ENCODE peak calls at places on chromosomes 16 and 17, in four cellular contexts. J is hypothalamus, U is foreskin fibroblast, Z is GDM1. D is an unnamed sample.

GRCh38 chr17:40490289-40490853 is 11.1 kb downstream of the TNS4 start:
- DNase-seq in J (peak; percentile 9), U (peak; percentile 85), Z (no peak), D (peak; percentile 75)

GRCh38 chr17:40068917-40069750 is 6.4 kb downstream of the THRA start:
- DNase-seq in J (peak; percentile 75), U (peak; percentile 96), Z (peak; percentile 29), D (peak; percentile 94)

GRCh38 chr16:57623251-57624043 is 5.0 kb upstream of the ADGRG1 start:
- DNase-seq in J (peak; percentile 45), U (peak; percentile 50), Z (no peak), D (peak; percentile 49)

GRCh38 chr16:30694926-30695678 is 3.9 kb upstream of the SRCAP start:
- DNase-seq in J (no peak), U (peak; percentile 24), Z (peak; percentile 20), D (no peak)

GRCh38 chr17:77501101-77501566 is 360.4 kb downstream of the SEC14L1 start:
- DNase-seq in J (no peak), U (peak; percentile 49), Z (no peak), D (no peak)

GRCh38 chr17:78935419-78936323 is 10.5 kb upstream of the TIMP2 start:
- DNase-seq in J (no peak), U (peak; percentile 98), Z (no peak), D (peak; percentile 65)

GRCh38 chr16:57091990-57092785 is at the start of gene CPNE2:
- DNase-seq in J (peak; percentile 70), U (peak; percentile 79), Z (peak; percentile 37), D (no peak)

GRCh38 chr16:50534556-50534955 is 13.6 kb upstream of the NKD1 start:
- DNase-seq in J (no peak), U (no peak), Z (no peak), D (no peak)

GRCh38 chr17:8887834-8888703 is 20.6 kb upstream of the PIK3R6 start:
- DNase-seq in J (no peak), U (peak; percentile 41), Z (no peak), D (peak; percentile 23)

GRCh38 chr17:312476-313148 is 40.0 kb downstream of the RPH3AL start:
- DNase-seq in J (no peak), U (no peak), Z (no peak), D (no peak)

GRCh38 chr16:77585852-77586251 is 136.5 kb upstream of the NUDT7 start:
- DNase-seq in J (no peak), U (no peak), Z (no peak), D (no peak)

GRCh38 chr16:69273009-69273408 is 38.1 kb upstream of the VPS4A start:
- DNase-seq in J (no peak), U (peak; percentile 86), Z (no peak), D (no peak)

GRCh38 chr17:42378597-42379594 is 9.3 kb downstream of the STAT3 start:
- DNase-seq in J (no peak), U (peak; percentile 33), Z (no peak), D (no peak)

GRCh38 chr16:8572063-8572918 is 18.0 kb downstream of the TMEM114 start:
- DNase-seq in J (no peak), U (no peak), Z (no peak), D (no peak)

GRCh38 chr17:50372708-50373556 is at the start of the genes EME1 and MRPL27:
- DNase-seq in J (peak; percentile 81), U (peak; percentile 89), Z (peak; percentile 85), D (peak; percentile 60)

GRCh38 chr16:87056083-87056482 is 261.1 kb downstream of the C16orf95 start:
- DNase-seq in J (no peak), U (peak; percentile 70), Z (no peak), D (no peak)

GRCh38 chr17:80111702-80112470 is 10.5 kb downstream of the GAA start:
- DNase-seq in J (no peak), U (no peak), Z (no peak), D (no peak)

GRCh38 chr16:31129568-31130335 is 5.8 kb downstream of the PRSS8 start:
- DNase-seq in J (no peak), U (no peak), Z (no peak), D (no peak)

GRCh38 chr17:79497949-79498348 is 112.9 kb downstream of the RBFOX3 start:
- DNase-seq in J (no peak), U (no peak), Z (no peak), D (no peak)

GRCh38 chr17:21043296-21044232 is 753 bp upstream of the USP22 start:
- DNase-seq in J (peak; percentile 98), U (peak; percentile 100), Z (peak; percentile 98), D (peak; percentile 93)

GRCh38 chr17:78341559-78342437 is 18.1 kb downstream of the SOCS3 start:
- DNase-seq in J (no peak), U (peak; percentile 96), Z (no peak), D (peak; percentile 66)

GRCh38 chr16:14041164-14041563 is 30.0 kb upstream of the MRTFB start:
- DNase-seq in J (no peak), U (no peak), Z (no peak), D (no peak)

GRCh38 chr16:35187665-35188225 is 1728.3 kb downstream of the TP53TG3F start:
- DNase-seq in J (no peak), U (no peak), Z (no peak), D (no peak)

GRCh38 chr17:13728751-13729150 is 127.0 kb upstream of the HS3ST3A1 start:
- DNase-seq in J (no peak), U (peak; percentile 84), Z (no peak), D (no peak)

GRCh38 chr17:78645421-78646295 is 68.5 kb upstream of the DNAH17 start:
- DNase-seq in J (no peak), U (peak; percentile 11), Z (no peak), D (peak; percentile 69)

GRCh38 chr16:15770512-15770911 is 86.3 kb downstream of the MYH11 start:
- DNase-seq in J (no peak), U (peak; percentile 50), Z (no peak), D (no peak)

GRCh38 chr17:37385439-37385990 is 9.7 kb downstream of the C17orf78 start:
- DNase-seq in J (no peak), U (no peak), Z (no peak), D (no peak)

GRCh38 chr16:3612510-3613466 is 1.4 kb upstream of the SLX4 start:
- DNase-seq in J (no peak), U (no peak), Z (no peak), D (no peak)

GRCh38 chr16:88534731-88535141 is 35.5 kb upstream of the ZC3H18 start:
- DNase-seq in J (no peak), U (peak; percentile 72), Z (no peak), D (no peak)

GRCh38 chr17:81040791-81041337 is 5.9 kb downstream of the BAIAP2 start:
- DNase-seq in J (no peak), U (no peak), Z (no peak), D (no peak)

GRCh38 chr16:1392826-1393225 is 21.7 kb downstream of the UNKL start:
- DNase-seq in J (no peak), U (no peak), Z (no peak), D (no peak)

GRCh38 chr16:67948015-67948414 is 4.1 kb upstream of the LCAT start:
- DNase-seq in J (no peak), U (no peak), Z (no peak), D (no peak)

GRCh38 chr17:19766421-19767270 is 18.5 kb upstream of the ALDH3A1 start:
- DNase-seq in J (peak; percentile 25), U (peak; percentile 84), Z (peak; percentile 61), D (peak; percentile 79)

D was measured in tibial nerve.